ENCODE peak calls at places on chromosomes 3 and 15, in ten cellular contexts. D is T-helper 9 cell; X is heart right ventricle; G is left lung; J is dorsolateral prefrontal cortex; E is effector CD4-positive, alpha-beta T cell; F is D341Med; K is stimulated activated CD4-positive, alpha-beta T cell treated with anti-CD3 and anti-CD28 coated beads, TNF-alpha, amount 100 ng/mL, for 4 hours; O is naive thymus-derived CD8-positive, alpha-beta T cell; V is putamen. P is an unnamed sample.

GRCh38 chr3:83076041-83076440 is 1314.6 kb upstream of the GBE1 start:
- DNase-seq in D (no peak), X (no peak), G (no peak), J (no peak), E (no peak), F (no peak), K (no peak), O (no peak), V (no peak), P (no peak)

GRCh38 chr3:114179575-114179974 is 723 bp upstream of the DRD3 start:
- DNase-seq in D (no peak), X (no peak), G (no peak), J (no peak), E (no peak), F (no peak), K (no peak), O (no peak), V (no peak), P (peak)

GRCh38 chr3:117553461-117553860 is 843.9 kb downstream of the TUSC7 start:
- DNase-seq in D (no peak), X (no peak), G (no peak), J (no peak), E (no peak), F (no peak), K (no peak), O (no peak), V (no peak), P (no peak)

GRCh38 chr3:23198801-23199200 is 4.3 kb upstream of the UBE2E2 start:
- DNase-seq in D (no peak), X (no peak), G (no peak), J (no peak), E (no peak), F (no peak), K (no peak), O (no peak), V (no peak), P (no peak)

GRCh38 chr15:40873625-40874561 is at the start of gene RHOV:
- DNase-seq in D (peak), X (peak), G (peak), J (peak), E (peak), F (peak), K (no peak), O (peak), V (no peak), P (peak)

GRCh38 chr3:151912041-151912440 is 38.6 kb downstream of the SUCNR1 start:
- DNase-seq in D (no peak), X (no peak), G (no peak), J (no peak), E (no peak), F (no peak), K (no peak), O (no peak), V (peak), P (no peak)

GRCh38 chr15:36040173-36040572 is 494.2 kb upstream of the DPH6 start:
- DNase-seq in D (no peak), X (no peak), G (no peak), J (no peak), E (no peak), F (no peak), K (no peak), O (no peak), V (no peak), P (no peak)

GRCh38 chr3:3179407-3180094 is at the start of gene CRBN:
- DNase-seq in D (peak), X (peak), G (peak), J (peak), E (peak), F (peak), K (peak), O (peak), V (peak), P (peak)

GRCh38 chr15:88256261-88257230 is at the start of gene NTRK3:
- DNase-seq in D (no peak), X (no peak), G (no peak), J (no peak), E (no peak), F (peak), K (no peak), O (no peak), V (peak), P (no peak)

GRCh38 chr3:190038050-190038631 is 82.6 kb downstream of the P3H2 start:
- DNase-seq in D (no peak), X (peak), G (peak), J (no peak), E (no peak), F (no peak), K (no peak), O (no peak), V (no peak), P (no peak)

GRCh38 chr15:101276501-101277037 is 716 bp downstream of the SELENOS start:
- DNase-seq in D (no peak), X (no peak), G (no peak), J (no peak), E (no peak), F (peak), K (no peak), O (no peak), V (no peak), P (no peak)

P was measured in WERI-Rb-1.